ENCODE peak calls at places on chromosomes 12 and 14, in four cellular contexts. P is psoas muscle, L is mesothelial cell of epicardium, X is omental fat pad. I is an unnamed sample.

GRCh38 chr14:93103392-93104080 is 12.2 kb downstream of the ITPK1 start:
- DNase-seq in P (no peak), L (no peak), X (no peak), I (no peak)

GRCh38 chr12:89346741-89347324 is 5.5 kb downstream of the DUSP6 start:
- DNase-seq in P (no peak), L (no peak), X (no peak), I (no peak)

GRCh38 chr12:119613319-119613936 is 19.9 kb downstream of the TMEM233 start:
- DNase-seq in P (no peak), L (no peak), X (no peak), I (peak; percentile 15)

GRCh38 chr14:99098199-99098598 is 173.8 kb downstream of the BCL11B start:
- DNase-seq in P (no peak), L (no peak), X (no peak), I (no peak)

GRCh38 chr12:12267801-12268200 is 957 bp upstream of the LRP6 start:
- DNase-seq in P (no peak), L (no peak), X (no peak), I (no peak)

GRCh38 chr14:64324461-64325255 is 30.5 kb upstream of the ESR2 start:
- DNase-seq in P (no peak), L (no peak), X (no peak), I (no peak)

GRCh38 chr14:34629657-34630529 is at the start of gene SNX6:
- DNase-seq in P (peak; percentile 85), L (peak; percentile 84), X (peak; percentile 29), I (peak; percentile 94)

GRCh38 chr14:67486890-67487289 is 1.6 kb downstream of the TMEM229B start:
- DNase-seq in P (no peak), L (no peak), X (no peak), I (no peak)

GRCh38 chr12:17618831-17619230 is 471.2 kb downstream of the RERGL start:
- DNase-seq in P (no peak), L (no peak), X (no peak), I (no peak)

GRCh38 chr12:85182699-85183098 is 97.3 kb upstream of the ALX1 start:
- DNase-seq in P (no peak), L (no peak), X (no peak), I (peak; percentile 88)

GRCh38 chr12:108491256-108491655 is 23.8 kb upstream of the FICD start:
- DNase-seq in P (no peak), L (no peak), X (no peak), I (no peak)

GRCh38 chr12:102429211-102429610 is 51.2 kb downstream of the IGF1 start:
- DNase-seq in P (no peak), L (no peak), X (no peak), I (no peak)

GRCh38 chr14:86654558-86655184 is 1124.7 kb downstream of the FLRT2 start:
- DNase-seq in P (no peak), L (peak; percentile 56), X (peak; percentile 49), I (no peak)
- TF ChIP-seq CTCF in P (no peak), L (peak; percentile 76), X (no peak), I (peak; percentile 61)

DNA sequence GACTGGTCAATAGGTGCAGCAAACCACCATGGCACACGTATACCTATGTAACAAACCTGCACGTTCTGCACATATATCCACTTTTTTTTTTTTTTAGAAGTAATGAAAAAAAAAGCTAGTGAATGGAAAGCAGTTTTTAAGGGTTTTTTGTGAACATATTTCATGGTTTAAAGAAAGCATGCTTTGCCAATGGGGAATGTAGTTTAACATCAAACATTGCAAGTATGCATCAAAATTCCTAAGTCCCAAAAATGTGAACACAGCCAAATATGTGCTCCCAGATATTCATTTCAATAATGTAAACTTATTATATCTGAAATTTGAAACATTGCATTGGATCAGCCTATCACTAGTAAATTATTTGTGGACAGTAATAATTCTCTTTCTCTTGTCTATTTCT is 710.4 kb upstream of the FLRT2 start:
- DNase-seq in P (no peak), L (no peak), X (no peak), I (no peak)
- TF ChIP-seq CTCF in P (no peak), L (no peak), X (no peak), I (no peak)

GRCh38 chr12:77996670-77997069 is 166.0 kb downstream of the NAV3 start:
- DNase-seq in P (no peak), L (no peak), X (no peak), I (no peak)
- TF ChIP-seq CTCF in P (no peak), L (no peak), X (no peak), I (peak; percentile 22)

GRCh38 chr12:3020850-3021435 is 56.2 kb upstream of the TSPAN9 start:
- DNase-seq in P (no peak), L (no peak), X (no peak), I (no peak)
- TF ChIP-seq CTCF in P (no peak), L (no peak), X (no peak), I (no peak)

GRCh38 chr12:122116707-122117535 is 38.4 kb downstream of the MLXIP start:
- DNase-seq in P (no peak), L (no peak), X (no peak), I (no peak)
- TF ChIP-seq CTCF in P (no peak), L (no peak), X (no peak), I (no peak)

I was measured in osteocyte.